ENCODE peak calls at places on chromosomes 7 and 10, in four cellular contexts. T is colonic mucosa, J is T-helper 1 cell, P is heart right ventricle. G is an unnamed sample.

GRCh38 chr10:48506147-48506917 is 98.5 kb downstream of the ARHGAP22 start:
- DNase-seq in P (no peak), T (peak), J (no peak), G (no peak)

GRCh38 chr10:608331-609265 is 80.9 kb downstream of the DIP2C start:
- DNase-seq in T (no peak), J (no peak), P (no peak), G (no peak)

GRCh38 chr7:65235586-65235985 is 138.1 kb upstream of the ZNF92 start:
- DNase-seq in J (no peak), T (no peak), P (no peak), G (no peak)

GRCh38 chr7:2034291-2035201 is 198.2 kb downstream of the MAD1L1 start:
- DNase-seq in P (no peak), T (no peak), J (no peak), G (no peak)

GRCh38 chr10:132690821-132691610 is 94.9 kb downstream of the NKX6-2 start:
- DNase-seq in T (no peak), P (no peak), J (no peak), G (no peak)

GRCh38 chr7:44555350-44555749 is 14.2 kb upstream of the NPC1L1 start:
- DNase-seq in T (no peak), P (no peak), J (no peak), G (no peak)

GRCh38 chr7:29106128-29106988 is 40.0 kb downstream of the CPVL start:
- DNase-seq in P (peak), J (no peak), T (peak), G (peak)

GRCh38 chr7:28685291-28685659 is 272.9 kb downstream of the TRIL start:
- DNase-seq in J (no peak), T (peak), P (peak), G (peak)

GRCh38 chr10:24811906-24812305 is 88.2 kb upstream of the ARHGAP21 start:
- DNase-seq in J (no peak), P (no peak), T (no peak), G (no peak)

GRCh38 chr7:32047075-32047474 is 23.1 kb downstream of the PDE1C start:
- DNase-seq in P (no peak), T (no peak), J (no peak), G (no peak)

GRCh38 chr7:141993354-141993753 is 2.3 kb upstream of the MGAM start:
- DNase-seq in P (no peak), J (no peak), T (no peak), G (no peak)

GRCh38 chr10:131729938-131730660 is 170.7 kb upstream of the PPP2R2D start:
- DNase-seq in P (no peak), J (no peak), T (peak), G (no peak)

GRCh38 chr10:6769704-6770417 is 189.8 kb upstream of the PRKCQ start:
- DNase-seq in T (no peak), P (no peak), J (no peak), G (no peak)

GRCh38 chr10:102491136-102491535 is 11.4 kb downstream of the ACTR1A start:
- DNase-seq in J (no peak), P (no peak), T (no peak), G (no peak)

GRCh38 chr7:2106920-2107319 is 125.8 kb downstream of the MAD1L1 start:
- DNase-seq in J (no peak), T (no peak), P (peak), G (no peak)

GRCh38 chr7:134254311-134254710 is 62.4 kb downstream of the SLC35B4 start:
- DNase-seq in P (no peak), J (no peak), T (no peak), G (no peak)

G was measured in mucosa of gallbladder.